ENCODE peak calls at places on chromosomes 16 and 17, in eight cellular contexts. One of them, this sample, is unnamed.

GRCh38 chr17:42774066-42774750 is 959 bp downstream of the VPS25 start:
- DNase-seq in NCI-H510A treated with DMSO at 0.1 percent for 48 hours: no peak
- DNase-seq in AG10803: peak; percentile 49
- DNase-seq in tibial nerve: no peak
- DNase-seq in stomach: no peak
- DNase-seq in globus pallidus: no peak
- DNase-seq in amniotic epithelial cell: peak; percentile 52
- DNase-seq in fibroblast of lung: no peak
- DNase-seq in this sample: no peak

GRCh38 chr16:684961-685696 is 995 bp upstream of the JMJD8 start:
- DNase-seq in NCI-H510A treated with DMSO at 0.1 percent for 48 hours: peak; percentile 64
- DNase-seq in AG10803: no peak
- DNase-seq in tibial nerve: no peak
- DNase-seq in stomach: no peak
- DNase-seq in globus pallidus: no peak
- DNase-seq in amniotic epithelial cell: no peak
- DNase-seq in fibroblast of lung: no peak
- DNase-seq in this sample: no peak

GRCh38 chr17:78041401-78042179 is 83.1 kb downstream of the TNRC6C start:
- DNase-seq in NCI-H510A treated with DMSO at 0.1 percent for 48 hours: peak; percentile 32
- DNase-seq in AG10803: no peak
- DNase-seq in tibial nerve: no peak
- DNase-seq in stomach: no peak
- DNase-seq in globus pallidus: peak; percentile 63
- DNase-seq in amniotic epithelial cell: peak; percentile 64
- DNase-seq in fibroblast of lung: peak; percentile 55
- DNase-seq in this sample: no peak

GRCh38 chr17:6981426-6981825 is 14.4 kb upstream of the ALOX12 start:
- DNase-seq in NCI-H510A treated with DMSO at 0.1 percent for 48 hours: no peak
- DNase-seq in AG10803: no peak
- DNase-seq in tibial nerve: no peak
- DNase-seq in stomach: no peak
- DNase-seq in globus pallidus: no peak
- DNase-seq in amniotic epithelial cell: no peak
- DNase-seq in fibroblast of lung: no peak
- DNase-seq in this sample: no peak

GRCh38 chr16:11835891-11836652 is 15.3 kb downstream of the RSL1D1 start:
- DNase-seq in NCI-H510A treated with DMSO at 0.1 percent for 48 hours: no peak
- DNase-seq in AG10803: peak; percentile 70
- DNase-seq in tibial nerve: no peak
- DNase-seq in stomach: no peak
- DNase-seq in globus pallidus: no peak
- DNase-seq in amniotic epithelial cell: peak; percentile 82
- DNase-seq in fibroblast of lung: peak; percentile 27
- DNase-seq in this sample: no peak

GRCh38 chr16:88596477-88596876 is 26.3 kb downstream of the ZC3H18 start:
- DNase-seq in NCI-H510A treated with DMSO at 0.1 percent for 48 hours: no peak
- DNase-seq in AG10803: peak; percentile 17
- DNase-seq in tibial nerve: no peak
- DNase-seq in stomach: no peak
- DNase-seq in globus pallidus: peak; percentile 86
- DNase-seq in amniotic epithelial cell: peak; percentile 9
- DNase-seq in fibroblast of lung: no peak
- DNase-seq in this sample: no peak

GRCh38 chr16:58020628-58021521 is 4.7 kb upstream of the MMP15 start:
- DNase-seq in NCI-H510A treated with DMSO at 0.1 percent for 48 hours: peak; percentile 11
- DNase-seq in AG10803: peak; percentile 33
- DNase-seq in tibial nerve: peak; percentile 54
- DNase-seq in stomach: peak; percentile 74
- DNase-seq in globus pallidus: peak; percentile 58
- DNase-seq in amniotic epithelial cell: no peak
- DNase-seq in fibroblast of lung: peak; percentile 62
- DNase-seq in this sample: peak; percentile 67

GRCh38 chr16:1323296-1324239 is 9.9 kb upstream of the BAIAP3 start:
- DNase-seq in NCI-H510A treated with DMSO at 0.1 percent for 48 hours: no peak
- DNase-seq in AG10803: no peak
- DNase-seq in tibial nerve: no peak
- DNase-seq in stomach: no peak
- DNase-seq in globus pallidus: peak; percentile 70
- DNase-seq in amniotic epithelial cell: no peak
- DNase-seq in fibroblast of lung: no peak
- DNase-seq in this sample: no peak